ENCODE peak calls at places on chromosomes 1 and 21, in four cellular contexts. K, M, Z and S are unnamed samples.

GRCh38 chr21:38244885-38245869 is 11.6 kb upstream of the KCNJ15 start:
- DNase-seq in Z (no peak), M (peak; percentile 100), K (peak; percentile 49), S (peak; percentile 99)

GRCh38 chr1:11855430-11855829 is 3.3 kb downstream of the NPPB start:
- DNase-seq in Z (no peak), M (no peak), K (no peak), S (no peak)

GRCh38 chr1:77039739-77040138 is 172.5 kb downstream of the ST6GALNAC5 start:
- DNase-seq in Z (no peak), M (peak; percentile 96), K (peak; percentile 76), S (peak; percentile 95)

GRCh38 chr1:244674446-244674845 is 21.5 kb downstream of the DESI2 start:
- DNase-seq in M (no peak), Z (no peak), K (no peak), S (no peak)

GRCh38 chr1:156160744-156161181 is 7.4 kb downstream of the SEMA4A start:
- DNase-seq in M (no peak), K (peak; percentile 42), Z (peak; percentile 75), S (peak; percentile 82)

GRCh38 chr1:37741130-37741529 is 23.8 kb downstream of the EPHA10 start:
- DNase-seq in M (peak; percentile 51), Z (no peak), K (no peak), S (peak; percentile 71)

GRCh38 chr1:173476197-173476663 is 905 bp upstream of the PRDX6 start:
- DNase-seq in Z (no peak), K (no peak), M (peak; percentile 11), S (no peak)

GRCh38 chr1:56584910-56585528 is 5.7 kb upstream of the PLPP3 start:
- DNase-seq in Z (peak; percentile 41), K (no peak), M (peak; percentile 52), S (peak; percentile 52)

GRCh38 chr1:205072286-205072685 is 12.0 kb downstream of the TMEM81 start:
- DNase-seq in K (no peak), M (no peak), Z (no peak), S (no peak)

GRCh38 chr1:36968730-36969129 is 65.6 kb downstream of the GRIK3 start:
- DNase-seq in Z (no peak), M (no peak), K (no peak), S (no peak)

GRCh38 chr1:53546409-53547155 is 87.4 kb downstream of the DMRTB1 start:
- DNase-seq in K (no peak), Z (no peak), M (no peak), S (no peak)

GRCh38 chr1:41783189-41783639 is 135.5 kb downstream of the HIVEP3 start:
- DNase-seq in Z (no peak), K (peak; percentile 76), M (peak; percentile 97), S (peak; percentile 94)

GRCh38 chr1:2106681-2107405 is 56.6 kb downstream of the PRKCZ start:
- DNase-seq in Z (no peak), M (no peak), K (no peak), S (no peak)

GRCh38 chr21:41967708-41968107 is 13.9 kb upstream of the C2CD2 start:
- DNase-seq in Z (no peak), K (no peak), M (no peak), S (no peak)

GRCh38 chr21:38839370-38839681 is 33.6 kb downstream of the ETS2 start:
- DNase-seq in M (no peak), Z (no peak), K (peak; percentile 3), S (no peak)

GRCh38 chr1:226884116-226884515 is 13.7 kb downstream of the PSEN2 start:
- DNase-seq in Z (no peak), M (no peak), K (no peak), S (no peak)

GRCh38 chr1:157000686-157001085 is 44.9 kb downstream of the ARHGEF11 start:
- DNase-seq in Z (no peak), K (no peak), M (peak; percentile 47), S (peak; percentile 18)